ENCODE peak calls at places on chromosome 15, in nine cellular contexts. U is occipital lobe, H is hippocampal formation, B is NCI-H748 treated with DMSO at 0.1 percent for 48 hours, G is GM12891, J is H54, Y is cardiac muscle cell, W is OCI-M1, R is left ventricle myocardium superior. L is an unnamed sample.

GRCh38 chr15:90419738-90420487 is 31.9 kb downstream of the IQGAP1 start:
- DNase-seq in U (no peak), H (no peak), B (no peak), G (no peak), J (no peak), Y (peak; percentile 74), W (no peak), R (no peak), L (no peak)

GRCh38 chr15:73946046-73946678 is 19.9 kb downstream of the LOXL1 start:
- DNase-seq in U (no peak), H (no peak), B (no peak), G (no peak), J (no peak), Y (no peak), W (no peak), R (no peak), L (no peak)

GRCh38 chr15:60568301-60568742 is 89.4 kb upstream of the ICE2 start:
- DNase-seq in U (no peak), H (no peak), B (no peak), G (no peak), J (no peak), Y (no peak), W (no peak), R (no peak), L (no peak)

GRCh38 chr15:73633991-73634495 is 854 bp upstream of the NPTN start:
- DNase-seq in U (no peak), H (no peak), B (no peak), G (no peak), J (peak; percentile 38), Y (peak; percentile 90), W (peak; percentile 51), R (no peak), L (no peak)

GRCh38 chr15:63601026-63601726 is 4.0 kb downstream of the FBXL22 start:
- DNase-seq in U (no peak), H (no peak), B (no peak), G (peak; percentile 37), J (no peak), Y (peak; percentile 38), W (peak; percentile 65), R (peak; percentile 61), L (peak; percentile 70)

GRCh38 chr15:41692049-41692448 is 31.8 kb downstream of the MGA start:
- DNase-seq in U (no peak), H (no peak), B (no peak), G (no peak), J (no peak), Y (no peak), W (peak; percentile 42), R (no peak), L (no peak)

GRCh38 chr15:66720206-66721010 is 18.4 kb downstream of the SMAD6 start:
- DNase-seq in U (no peak), H (no peak), B (no peak), G (no peak), J (peak; percentile 74), Y (peak; percentile 69), W (peak; percentile 75), R (no peak), L (no peak)

GRCh38 chr15:60683156-60683555 is 204.2 kb upstream of the ICE2 start:
- DNase-seq in U (no peak), H (no peak), B (no peak), G (no peak), J (no peak), Y (peak; percentile 12), W (no peak), R (no peak), L (no peak)

GRCh38 chr15:99305761-99306505 is 54.7 kb downstream of the LRRC28 start:
- DNase-seq in U (no peak), H (no peak), B (no peak), G (no peak), J (no peak), Y (peak; percentile 82), W (no peak), R (peak; percentile 73), L (peak; percentile 59)

GRCh38 chr15:92077353-92078080 is 224.0 kb downstream of the SLCO3A1 start:
- DNase-seq in U (peak; percentile 59), H (peak; percentile 65), B (peak; percentile 8), G (peak; percentile 57), J (peak; percentile 45), Y (peak; percentile 77), W (peak; percentile 77), R (peak; percentile 78), L (peak; percentile 70)

GRCh38 chr15:61205427-61205826 is 23.7 kb downstream of the RORA start:
- DNase-seq in U (no peak), H (no peak), B (no peak), G (no peak), J (no peak), Y (peak; percentile 14), W (no peak), R (no peak), L (no peak)

GRCh38 chr15:78018968-78019644 is 58.4 kb downstream of the TBC1D2B start:
- DNase-seq in U (no peak), H (no peak), B (no peak), G (no peak), J (no peak), Y (no peak), W (peak; percentile 89), R (no peak), L (no peak)

GRCh38 chr15:38354321-38354929 is 99.5 kb upstream of the FAM98B start:
- DNase-seq in U (peak; percentile 31), H (peak; percentile 36), B (peak; percentile 3), G (no peak), J (peak; percentile 9), Y (peak; percentile 82), W (peak; percentile 80), R (peak; percentile 43), L (peak; percentile 46)

GRCh38 chr15:36843822-36844221 is 256.5 kb downstream of the MEIS2 start:
- DNase-seq in U (no peak), H (no peak), B (no peak), G (no peak), J (no peak), Y (no peak), W (no peak), R (no peak), L (no peak)

GRCh38 chr15:39359736-39360135 is 221.1 kb upstream of the THBS1 start:
- DNase-seq in U (no peak), H (no peak), B (no peak), G (no peak), J (no peak), Y (no peak), W (no peak), R (peak; percentile 36), L (no peak)

GRCh38 chr15:70437882-70438331 is 325.5 kb downstream of the UACA start:
- DNase-seq in U (no peak), H (no peak), B (no peak), G (no peak), J (no peak), Y (no peak), W (no peak), R (no peak), L (no peak)

GRCh38 chr15:58352026-58352929 is 79.5 kb upstream of the LIPC start:
- DNase-seq in U (no peak), H (no peak), B (no peak), G (no peak), J (no peak), Y (no peak), W (peak; percentile 82), R (no peak), L (no peak)

GRCh38 chr15:40925863-40926658 is 3.1 kb upstream of the DLL4 start:
- DNase-seq in U (no peak), H (peak; percentile 31), B (peak; percentile 17), G (no peak), J (no peak), Y (no peak), W (peak; percentile 13), R (no peak), L (no peak)

GRCh38 chr15:40066531-40066930 is 27.6 kb upstream of the SRP14 start:
- DNase-seq in U (no peak), H (no peak), B (no peak), G (no peak), J (no peak), Y (no peak), W (no peak), R (no peak), L (peak; percentile 5)

GRCh38 chr15:41836713-41837454 is 1.8 kb upstream of the PLA2G4B start:
- DNase-seq in U (no peak), H (no peak), B (no peak), G (no peak), J (no peak), Y (no peak), W (no peak), R (no peak), L (no peak)

GRCh38 chr15:70486451-70487379 is 276.6 kb downstream of the UACA start:
- DNase-seq in U (no peak), H (peak; percentile 35), B (no peak), G (no peak), J (peak; percentile 68), Y (peak; percentile 96), W (peak; percentile 86), R (peak; percentile 36), L (no peak)

GRCh38 chr15:33243869-33244268 is 49.4 kb upstream of the FMN1 start:
- DNase-seq in U (no peak), H (no peak), B (no peak), G (no peak), J (no peak), Y (peak; percentile 14), W (peak; percentile 29), R (no peak), L (no peak)

GRCh38 chr15:31440754-31441298 is 114.2 kb downstream of the KLF13 start:
- DNase-seq in U (no peak), H (no peak), B (no peak), G (no peak), J (no peak), Y (peak; percentile 56), W (no peak), R (peak; percentile 81), L (no peak)

GRCh38 chr15:58293622-58294550 is 137.9 kb upstream of the LIPC start:
- DNase-seq in U (no peak), H (no peak), B (peak; percentile 73), G (no peak), J (no peak), Y (no peak), W (no peak), R (no peak), L (no peak)

GRCh38 chr15:93523490-93523889 is 434.5 kb upstream of the RGMA start:
- DNase-seq in U (no peak), H (no peak), B (no peak), G (no peak), J (no peak), Y (no peak), W (no peak), R (no peak), L (no peak)

GRCh38 chr15:49471733-49472132 is 48.7 kb downstream of the FGF7 start:
- DNase-seq in U (no peak), H (no peak), B (no peak), G (no peak), J (no peak), Y (no peak), W (peak; percentile 76), R (no peak), L (no peak)

GRCh38 chr15:98599911-98600685 is 48.2 kb upstream of the IGF1R start:
- DNase-seq in U (no peak), H (no peak), B (no peak), G (peak; percentile 35), J (no peak), Y (peak; percentile 79), W (peak; percentile 72), R (peak; percentile 29), L (no peak)

GRCh38 chr15:77487479-77487861 is 66.8 kb downstream of the HMG20A start:
- DNase-seq in U (no peak), H (no peak), B (no peak), G (no peak), J (no peak), Y (no peak), W (no peak), R (no peak), L (no peak)

GRCh38 chr15:20340931-20341661 is 200.5 kb downstream of the GOLGA6L6 start:
- DNase-seq in U (no peak), H (no peak), B (no peak), G (no peak), J (no peak), Y (peak; percentile 18), W (no peak), R (peak; percentile 76), L (peak; percentile 49)

GRCh38 chr15:90042766-90043525 is 41.8 kb downstream of the ZNF710 start:
- DNase-seq in U (no peak), H (no peak), B (no peak), G (no peak), J (no peak), Y (no peak), W (no peak), R (no peak), L (no peak)

GRCh38 chr15:33735637-33736247 is 232.6 kb upstream of the CHRM5 start:
- DNase-seq in U (no peak), H (no peak), B (peak; percentile 17), G (no peak), J (no peak), Y (peak; percentile 62), W (peak; percentile 76), R (no peak), L (peak; percentile 69)

L was measured in D341Med.